ENCODE peak calls at places on chromosomes 2 and 18, in four cellular contexts. One of them, this sample, is unnamed. For H3K4me1, the result is how much of the 10 kb centered on the place peaks cover.

GRCh38 chr2:104965900-104966299 is 72.0 kb upstream of the MRPS9 start:
- DNase-seq in K562: no peak
- DNase-seq in GM12878: no peak
- DNase-seq in HepG2: no peak
- DNase-seq in this sample: no peak

GRCh38 chr18:79394438-79395307 is 1.1 kb upstream of the NFATC1 start:
- DNase-seq in K562: no peak
- DNase-seq in GM12878: no peak
- DNase-seq in HepG2: no peak
- DNase-seq in this sample: peak

GRCh38 chr2:175036582-175037018 is 31.4 kb upstream of the CHN1 start:
- DNase-seq in K562: peak
- DNase-seq in GM12878: no peak
- DNase-seq in HepG2: peak
- DNase-seq in this sample: peak

GRCh38 chr18:23856466-23857175 is 157.9 kb upstream of the TTC39C start:
- DNase-seq in K562: no peak
- DNase-seq in GM12878: no peak
- DNase-seq in HepG2: no peak
- DNase-seq in this sample: no peak

GRCh38 chr2:97011977-97012569 is 25.7 kb upstream of the FAM178B start:
- DNase-seq in K562: no peak
- DNase-seq in GM12878: peak
- DNase-seq in HepG2: peak
- DNase-seq in this sample: peak

GRCh38 chr2:14678754-14679153 is 46.2 kb downstream of the LRATD1 start:
- DNase-seq in K562: no peak
- DNase-seq in GM12878: no peak
- DNase-seq in HepG2: no peak
- DNase-seq in this sample: no peak

GRCh38 chr2:230643576-230644291 is 68.9 kb upstream of the CAB39 start:
- DNase-seq in K562: peak
- DNase-seq in GM12878: no peak
- DNase-seq in HepG2: no peak
- DNase-seq in this sample: no peak

GRCh38 chr2:185279999-185280398 is 458.6 kb upstream of the FSIP2 start:
- DNase-seq in K562: no peak
- DNase-seq in GM12878: no peak
- DNase-seq in HepG2: peak
- DNase-seq in this sample: peak

GRCh38 chr2:10863837-10864236 is 47.9 kb upstream of the KCNF1 start:
- DNase-seq in K562: no peak
- DNase-seq in GM12878: peak
- DNase-seq in HepG2: no peak
- DNase-seq in this sample: no peak

GRCh38 chr2:126880262-126880800 is 18.4 kb upstream of the TEX51 start:
- DNase-seq in K562: no peak
- DNase-seq in GM12878: no peak
- DNase-seq in HepG2: no peak
- DNase-seq in this sample: no peak

GRCh38 chr2:235749121-235749780 is 255.4 kb downstream of the AGAP1 start:
- DNase-seq in K562: no peak
- DNase-seq in GM12878: no peak
- DNase-seq in HepG2: no peak
- DNase-seq in this sample: no peak

GRCh38 chr2:23595601-23596251 is 210.7 kb downstream of the KLHL29 start:
- DNase-seq in K562: no peak
- DNase-seq in GM12878: no peak
- DNase-seq in HepG2: peak
- DNase-seq in this sample: no peak

GRCh38 chr18:21303445-21303844 is 61.4 kb downstream of the GREB1L start:
- DNase-seq in K562: no peak
- DNase-seq in GM12878: no peak
- DNase-seq in HepG2: no peak
- DNase-seq in this sample: no peak

GRCh38 chr18:21306368-21306767 is 64.3 kb downstream of the GREB1L start:
- DNase-seq in K562: no peak
- DNase-seq in GM12878: no peak
- DNase-seq in HepG2: no peak
- DNase-seq in this sample: no peak

GRCh38 chr18:21305621-21306020 is 63.6 kb downstream of the GREB1L start:
- DNase-seq in K562: no peak
- DNase-seq in GM12878: no peak
- DNase-seq in HepG2: no peak
- DNase-seq in this sample: no peak

GRCh38 chr18:21300616-21301200 is 58.7 kb downstream of the GREB1L start:
- DNase-seq in K562: no peak
- DNase-seq in GM12878: no peak
- DNase-seq in HepG2: no peak
- DNase-seq in this sample: peak

GRCh38 chr18:21303913-21304312 is 61.9 kb downstream of the GREB1L start:
- DNase-seq in K562: no peak
- DNase-seq in GM12878: no peak
- DNase-seq in HepG2: no peak
- DNase-seq in this sample: no peak
- H3K4me1 ChIP-seq in K562: under half
- H3K4me1 ChIP-seq in GM12878: under half
- H3K4me1 ChIP-seq in HepG2: under half
- H3K4me1 ChIP-seq in this sample: under half

GRCh38 chr2:45675130-45675812 is 23.8 kb downstream of the PRKCE start:
- DNase-seq in K562: no peak
- DNase-seq in GM12878: no peak
- DNase-seq in HepG2: no peak
- DNase-seq in this sample: no peak
- TF ChIP-seq MYC in K562: no peak
- TF ChIP-seq MYC in GM12878: no peak
- TF ChIP-seq MYC in HepG2: no peak
- TF ChIP-seq MYC in this sample: no peak

GRCh38 chr2:42494434-42495233 is 852 bp upstream of the KCNG3 start:
- DNase-seq in K562: peak
- DNase-seq in GM12878: peak
- DNase-seq in HepG2: peak
- DNase-seq in this sample: peak
- TF ChIP-seq EZH2 in K562: no peak
- TF ChIP-seq EZH2 in GM12878: no peak
- TF ChIP-seq EZH2 in HepG2: no peak
- TF ChIP-seq EZH2 in this sample: no peak

GRCh38 chr2:233076749-233077148 is 16.6 kb downstream of the INPP5D start:
- DNase-seq in K562: no peak
- DNase-seq in GM12878: no peak
- DNase-seq in HepG2: no peak
- DNase-seq in this sample: peak
- H3K4me1 ChIP-seq in K562: under half
- H3K4me1 ChIP-seq in GM12878: half or more
- H3K4me1 ChIP-seq in HepG2: under half
- H3K4me1 ChIP-seq in this sample: under half

GRCh38 chr2:12424820-12425219 is 291.9 kb upstream of the TRIB2 start:
- DNase-seq in K562: no peak
- DNase-seq in GM12878: no peak
- DNase-seq in HepG2: no peak
- DNase-seq in this sample: no peak
- TF ChIP-seq MYC in K562: no peak
- TF ChIP-seq MYC in GM12878: no peak
- TF ChIP-seq MYC in HepG2: no peak
- TF ChIP-seq MYC in this sample: no peak

DNA sequence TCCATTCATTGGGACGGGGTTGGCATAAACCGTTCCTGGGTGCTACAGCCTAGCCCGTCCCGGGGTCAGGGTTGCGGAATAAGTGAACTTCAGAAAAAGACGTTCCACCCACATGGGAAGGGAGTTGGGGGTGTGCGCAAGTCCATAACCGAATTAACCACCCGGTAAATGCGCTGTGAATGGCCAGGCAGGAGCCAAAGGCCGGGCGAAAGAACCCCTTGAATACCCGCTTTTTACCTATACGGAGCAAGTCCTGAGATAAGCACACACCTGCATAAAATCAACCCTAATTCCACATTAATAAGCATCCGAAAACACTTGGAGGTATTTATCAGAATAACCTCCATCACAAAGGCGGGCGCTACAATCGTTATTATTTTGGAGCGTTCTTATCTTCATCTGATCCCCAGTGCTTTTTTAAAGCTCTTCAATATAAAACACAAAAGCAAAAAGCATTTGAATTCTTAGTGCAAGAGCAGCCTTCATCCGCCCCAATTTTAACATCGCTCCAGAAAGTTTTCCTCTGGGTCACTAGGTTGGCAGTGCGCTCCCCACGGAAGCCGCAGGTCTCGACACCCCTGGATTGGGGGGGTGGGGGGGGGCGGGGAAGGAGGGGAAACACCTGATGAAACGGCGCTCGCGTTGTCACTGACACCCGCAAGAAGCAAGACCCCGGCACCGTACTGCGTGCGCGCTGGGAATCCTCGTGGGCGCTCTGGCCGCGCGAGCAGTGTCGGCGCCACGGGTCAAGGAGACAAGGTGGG is 1.2 kb downstream of the SATB2 start:
- DNase-seq in K562: peak
- DNase-seq in GM12878: no peak
- DNase-seq in HepG2: no peak
- DNase-seq in this sample: no peak
- TF ChIP-seq EZH2 in K562: no peak
- TF ChIP-seq EZH2 in GM12878: peak
- TF ChIP-seq EZH2 in HepG2: peak
- TF ChIP-seq EZH2 in this sample: peak

This sample was measured in endothelial cell of umbilical vein.